ENCODE peak calls at places on chromosomes 1 and 21, in five cellular contexts. H is upper lobe of left lung, K is fibroblast of the aortic adventitia, Z is tibial artery, T is lower leg skin. I is an unnamed sample.

GRCh38 chr21:38925923-38926322 is 120.2 kb downstream of the ETS2 start:
- DNase-seq in H (no peak), K (peak), Z (peak), T (peak), I (peak)

GRCh38 chr1:10459185-10459584 is 9.4 kb downstream of the CORT start:
- DNase-seq in H (no peak), K (peak), Z (no peak), T (no peak), I (peak)

GRCh38 chr1:46605242-46605641 is 1.2 kb upstream of the MKNK1 start:
- DNase-seq in H (no peak), K (no peak), Z (no peak), T (no peak), I (no peak)

GRCh38 chr1:154841384-154841783 is 28.7 kb downstream of the KCNN3 start:
- DNase-seq in H (no peak), K (no peak), Z (no peak), T (no peak), I (no peak)

GRCh38 chr1:186708578-186709203 is 28.5 kb upstream of the PTGS2 start:
- DNase-seq in H (no peak), K (peak), Z (no peak), T (no peak), I (peak)

GRCh38 chr1:180501865-180502360 is 464 bp downstream of the ACBD6 start:
- DNase-seq in H (no peak), K (no peak), Z (no peak), T (no peak), I (no peak)

GRCh38 chr1:51627672-51628071 is 10.8 kb downstream of the OSBPL9 start:
- DNase-seq in H (no peak), K (peak), Z (no peak), T (no peak), I (peak)

GRCh38 chr21:17492415-17493168 is 20.3 kb upstream of the CXADR start:
- DNase-seq in H (no peak), K (no peak), Z (no peak), T (no peak), I (peak)

GRCh38 chr1:230317823-230318819 is 108.0 kb downstream of the PGBD5 start:
- DNase-seq in H (peak), K (no peak), Z (no peak), T (no peak), I (peak)

GRCh38 chr1:223211323-223211985 is 68.4 kb upstream of the TLR5 start:
- DNase-seq in H (no peak), K (no peak), Z (no peak), T (no peak), I (peak)

GRCh38 chr1:39727221-39727931 is 11.3 kb upstream of the PPIE start:
- DNase-seq in H (no peak), K (no peak), Z (no peak), T (no peak), I (no peak)

GRCh38 chr1:149917590-149918144 is at the start of gene SV2A:
- DNase-seq in H (peak), K (peak), Z (peak), T (peak), I (peak)

GRCh38 chr1:150548632-150549495 is at the start of gene ADAMTSL4:
- DNase-seq in H (peak), K (peak), Z (peak), T (no peak), I (peak)

GRCh38 chr1:171754971-171755370 is 13.1 kb upstream of the VAMP4 start:
- DNase-seq in H (no peak), K (no peak), Z (no peak), T (no peak), I (peak)

GRCh38 chr1:180213401-180214177 is 16.5 kb upstream of the LHX4 start:
- DNase-seq in H (no peak), K (no peak), Z (peak), T (no peak), I (no peak)

GRCh38 chr1:113389356-113389952 is 861 bp upstream of the MAGI3 start:
- DNase-seq in H (no peak), K (no peak), Z (no peak), T (no peak), I (no peak)

GRCh38 chr1:169041371-169041770 is 65.1 kb upstream of the ATP1B1 start:
- DNase-seq in H (no peak), K (no peak), Z (no peak), T (no peak), I (no peak)

GRCh38 chr1:197841158-197841557 is 61.3 kb upstream of the C1orf53 start:
- DNase-seq in H (no peak), K (no peak), Z (no peak), T (no peak), I (no peak)

GRCh38 chr1:91503975-91504530 is 3.4 kb downstream of the CDC7 start:
- DNase-seq in H (no peak), K (no peak), Z (no peak), T (no peak), I (no peak)

DNA sequence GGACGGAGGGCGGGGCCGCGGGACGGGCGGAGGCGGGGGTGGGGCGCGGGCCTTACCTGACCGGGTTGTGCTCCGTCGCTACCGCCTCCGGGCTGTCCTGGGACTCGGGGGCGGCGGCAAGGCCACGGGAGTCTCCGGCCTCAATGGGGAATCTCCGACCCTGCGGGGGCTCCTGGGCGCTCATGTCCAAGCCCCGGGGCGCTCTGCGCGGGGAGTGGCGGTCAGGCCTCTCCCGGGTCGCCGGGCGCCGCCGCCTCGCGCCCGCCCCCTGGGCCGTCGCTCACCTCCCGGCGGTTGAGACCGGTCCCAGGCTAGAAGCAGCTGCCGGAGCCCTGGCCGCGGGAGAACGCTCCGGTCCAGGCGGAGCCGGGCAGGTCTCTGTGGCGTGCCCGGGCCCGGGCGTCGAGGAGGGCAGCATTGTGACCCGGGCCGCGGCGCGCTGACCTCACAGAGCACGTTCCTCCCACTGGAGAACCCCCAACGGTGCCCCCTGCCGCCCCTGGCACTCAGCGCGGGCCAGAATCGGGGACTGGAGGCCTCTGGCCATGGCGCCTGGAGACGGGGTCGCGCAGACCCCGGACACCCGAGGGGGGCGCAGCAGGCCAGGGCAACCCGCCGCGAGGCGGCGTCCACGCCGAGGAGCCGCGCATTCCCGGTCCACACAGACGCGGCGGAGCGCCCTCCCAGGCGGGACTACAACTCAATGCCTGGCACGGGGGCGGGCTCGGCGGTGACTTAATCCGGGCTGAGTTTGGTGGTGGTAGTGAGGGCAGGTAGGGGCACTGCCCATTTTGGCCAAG is 411 bp downstream of the FAM229A start:
- DNase-seq in H (peak), K (peak), Z (peak), T (peak), I (peak)
- TF ChIP-seq CTCF in H (peak), K (peak), Z (no peak), T (no peak), I (peak)

DNA sequence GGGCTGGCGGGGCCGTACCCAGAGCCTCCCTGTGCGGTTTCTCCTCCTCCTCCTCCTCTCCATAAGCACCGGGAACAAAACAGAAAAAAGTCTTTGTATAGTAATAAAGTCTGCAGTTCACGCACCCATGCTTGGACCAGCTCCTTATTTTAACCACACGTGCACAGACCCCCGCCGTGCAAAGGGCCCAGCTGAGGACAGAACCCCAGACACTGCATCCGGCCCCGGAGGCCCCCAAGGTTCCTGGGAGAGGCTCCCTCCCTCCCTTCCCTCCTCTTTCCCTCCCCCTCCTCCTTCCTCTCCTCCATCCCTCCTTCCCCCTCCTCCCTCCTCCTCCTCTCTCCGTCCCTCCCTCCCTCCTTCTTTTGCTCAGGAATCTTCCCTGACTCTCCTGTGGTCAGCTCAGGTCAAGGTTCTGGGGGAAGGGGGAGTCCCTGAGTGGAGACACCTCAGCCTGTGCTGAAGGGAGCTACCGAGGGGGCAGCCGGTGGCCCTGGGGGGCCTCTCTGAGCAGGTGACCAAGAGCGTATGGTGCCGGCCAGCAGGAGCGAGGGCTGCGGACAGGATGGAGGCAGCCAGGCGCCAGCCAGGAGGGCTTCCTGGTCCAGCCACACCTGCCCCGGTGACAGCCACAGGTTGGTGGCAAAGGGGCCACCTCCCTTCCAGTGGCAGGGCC is 3.3 kb upstream of the TTLL10 start:
- DNase-seq in H (no peak), K (no peak), Z (peak), T (no peak), I (peak)
- H3K4me3 ChIP-seq in H (no peak), K (no peak), Z (no peak), T (no peak), I (no peak)

GRCh38 chr21:44011774-44012473 is at the start of gene TRAPPC10:
- DNase-seq in H (peak), K (peak), Z (peak), T (peak), I (peak)

GRCh38 chr21:44010429-44010828 is 1.7 kb upstream of the TRAPPC10 start:
- DNase-seq in H (no peak), K (no peak), Z (no peak), T (no peak), I (peak)

GRCh38 chr21:44011123-44011773 is 861 bp upstream of the TRAPPC10 start:
- DNase-seq in H (no peak), K (no peak), Z (no peak), T (no peak), I (no peak)

GRCh38 chr21:44013380-44014088 is 1.4 kb downstream of the TRAPPC10 start:
- DNase-seq in H (no peak), K (peak), Z (no peak), T (no peak), I (peak)

DNA sequence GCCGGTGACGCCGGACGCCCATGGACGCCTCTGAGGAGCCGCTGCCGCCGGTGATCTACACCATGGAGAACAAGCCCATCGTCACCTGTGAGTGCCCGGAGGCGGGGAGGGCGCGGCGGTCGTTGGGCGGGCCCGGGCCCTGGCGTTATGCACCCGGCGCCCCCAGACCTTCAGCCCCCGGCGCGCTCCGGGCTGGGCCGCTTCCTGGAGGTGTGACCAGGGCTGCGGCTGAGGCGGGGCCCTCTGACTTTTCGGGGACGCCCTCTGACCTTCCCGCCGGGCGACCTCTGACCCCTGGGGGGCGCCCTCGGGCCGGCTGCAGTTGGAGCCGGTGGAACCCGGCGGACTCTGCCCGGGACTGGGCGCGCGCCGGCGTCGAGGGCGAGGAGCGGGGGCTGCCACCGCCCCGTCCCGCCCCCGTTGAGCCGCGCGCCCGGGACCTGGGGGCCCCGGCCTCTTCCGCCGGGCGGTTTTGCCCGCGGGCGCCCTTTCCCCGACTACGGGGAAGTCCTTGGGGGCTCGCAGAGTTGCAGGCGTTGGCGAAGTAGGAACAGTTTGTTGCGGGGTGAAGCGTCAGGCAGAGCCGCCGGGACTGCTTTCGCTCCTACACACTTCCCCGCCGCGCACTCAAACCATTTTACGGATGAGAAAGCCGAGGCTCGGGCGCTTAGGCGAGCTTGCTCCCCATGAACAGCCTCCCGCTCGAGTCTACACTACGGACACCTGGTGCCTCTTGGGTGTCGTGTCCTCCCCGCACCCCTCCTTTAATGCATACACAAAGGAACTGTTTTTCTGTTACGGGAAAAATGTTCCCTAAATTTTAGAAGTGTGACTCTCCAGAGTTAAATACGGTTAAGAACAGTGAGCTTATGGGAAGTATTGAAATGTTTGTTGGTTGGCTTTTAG is 618 bp downstream of the TRAPPC10 start:
- DNase-seq in H (peak), K (peak), Z (peak), T (peak), I (peak)
- TF ChIP-seq CTCF in H (peak), K (no peak), Z (no peak), T (no peak), I (no peak)

DNA sequence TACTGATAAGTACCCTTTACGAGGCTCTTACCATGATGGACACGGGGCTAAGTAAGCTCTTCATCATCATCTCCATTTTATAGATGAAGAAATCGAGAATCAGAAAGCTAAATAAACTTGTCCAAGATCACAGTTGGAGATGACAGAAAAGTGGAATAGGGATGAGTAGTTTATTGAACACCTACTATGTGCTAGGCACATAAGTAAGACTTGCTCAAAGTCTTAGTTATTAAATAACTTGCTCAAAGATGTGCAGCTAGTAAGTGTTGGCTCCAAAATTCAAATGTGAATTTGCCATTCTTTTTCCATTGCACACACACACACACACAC is 611 bp upstream of the RGS16 start:
- DNase-seq in H (no peak), K (no peak), Z (no peak), T (no peak), I (no peak)
- H3K4me3 ChIP-seq in H (no peak), K (no peak), Z (peak), T (no peak), I (no peak)

DNA sequence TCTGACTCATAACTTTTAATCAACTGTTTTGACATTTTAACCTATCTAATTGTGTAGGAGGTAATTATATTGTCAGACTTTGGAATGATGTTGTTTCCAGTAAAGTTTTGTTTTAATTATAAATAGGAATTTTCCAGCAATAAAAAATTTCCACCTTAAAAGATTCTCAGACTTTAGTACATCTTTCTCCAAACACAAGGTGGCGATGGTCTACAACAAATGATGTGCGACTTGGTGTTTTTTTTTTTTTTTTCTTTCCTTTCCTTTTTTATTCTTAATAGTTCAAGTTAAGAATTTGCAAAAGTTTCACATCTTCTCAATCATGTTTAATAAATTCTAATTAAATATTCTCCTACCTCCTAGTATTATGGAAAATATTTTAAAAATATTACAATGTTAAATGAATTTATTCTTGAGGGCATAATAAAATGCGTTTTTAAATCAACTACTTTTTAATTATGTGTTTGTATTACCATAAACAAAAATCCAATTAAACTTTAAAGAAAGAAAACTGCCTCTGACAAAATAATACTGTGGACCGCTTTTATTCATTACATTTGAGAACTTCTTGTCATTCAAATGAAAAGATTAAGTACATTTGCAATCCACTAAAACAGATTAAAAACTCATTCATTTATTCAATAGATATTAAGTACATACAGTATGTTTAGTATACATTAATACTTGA is 4.4 kb upstream of the ADAMTS1 start:
- DNase-seq in H (no peak), K (peak), Z (no peak), T (no peak), I (peak)
- TF ChIP-seq CTCF in H (peak), K (peak), Z (peak), T (no peak), I (peak)

DNA sequence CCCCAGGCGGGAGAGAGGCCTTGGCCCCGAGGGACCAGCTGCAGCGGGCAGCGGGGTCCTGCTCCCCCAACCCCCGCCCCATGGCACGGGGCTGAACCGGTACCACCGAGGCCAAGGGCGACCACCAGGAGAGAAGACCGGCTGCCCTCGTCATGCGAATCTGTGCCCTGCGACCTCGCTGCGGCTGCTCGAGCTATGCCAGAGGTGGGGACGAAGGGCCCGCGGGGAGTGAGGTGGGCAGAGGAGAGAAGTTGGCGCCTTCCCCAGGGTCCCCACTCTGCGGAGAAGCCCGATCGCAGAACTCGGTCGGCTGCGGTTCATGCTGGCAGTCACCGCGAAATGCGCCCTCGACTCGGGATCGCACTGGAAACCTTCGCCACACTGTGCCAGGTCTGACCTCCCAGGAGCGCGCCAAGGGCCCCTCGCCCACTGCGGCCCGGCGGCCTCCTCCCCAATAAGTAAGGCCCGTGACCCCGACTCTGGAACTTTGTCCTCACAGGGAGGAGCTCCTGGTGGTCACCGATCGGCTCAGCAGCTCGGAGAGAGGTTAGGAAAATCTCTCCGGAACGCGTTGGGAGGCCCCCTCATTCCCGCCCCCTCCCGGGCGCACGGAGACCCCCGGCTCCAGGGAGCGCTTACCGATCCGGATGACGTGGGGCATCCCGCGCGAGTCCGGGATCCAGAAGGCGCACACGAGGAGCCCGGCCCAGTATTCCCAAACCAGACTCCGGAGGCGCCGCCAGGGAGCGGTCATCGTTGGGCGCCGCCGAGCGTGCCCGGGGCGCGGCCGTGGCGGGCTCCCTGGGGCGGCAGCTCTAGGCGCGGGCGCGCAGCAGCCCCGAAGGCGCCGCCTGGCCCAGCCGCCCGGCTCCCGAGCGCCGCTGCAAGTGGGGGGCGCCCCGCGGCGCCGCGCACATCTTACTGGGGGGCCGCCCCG is 692 bp downstream of the GRIK3 start:
- DNase-seq in H (no peak), K (no peak), Z (no peak), T (no peak), I (no peak)
- H3K4me3 ChIP-seq in H (no peak), K (no peak), Z (no peak), T (no peak), I (no peak)

DNA sequence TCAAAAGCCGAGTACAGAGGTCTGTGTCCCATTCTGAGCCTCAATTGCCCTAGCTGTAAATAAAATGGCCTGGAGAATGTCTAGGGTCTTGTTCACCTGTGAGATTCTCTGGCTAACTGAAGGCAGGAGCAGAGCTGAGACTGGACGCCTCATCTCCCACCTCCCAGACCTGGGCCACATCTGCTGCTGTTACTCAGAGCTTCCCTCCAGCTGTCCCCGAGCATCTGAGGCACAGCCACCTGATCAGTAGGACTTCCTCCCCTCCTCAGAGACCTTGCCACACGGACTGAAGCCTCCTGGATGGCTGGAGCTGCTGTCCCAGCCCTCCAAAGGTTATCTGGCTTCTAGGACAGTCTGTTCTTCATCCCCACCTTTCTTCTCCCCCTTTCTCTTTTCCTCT is 62.4 kb downstream of the TMEM53 start:
- DNase-seq in H (no peak), K (no peak), Z (no peak), T (no peak), I (no peak)
- TF ChIP-seq CTCF in H (no peak), K (no peak), Z (no peak), T (no peak), I (no peak)